ENCODE peak calls at places on chromosome 18, in six cellular contexts. H is mesenchymal stem cell, K is H9, X is H1, M is trophoblast cell, B is IMR-90. O is an unnamed sample.

GRCh38 chr18:2653467-2653866 is 2.1 kb upstream of the SMCHD1 start:
- DNase-seq in H (no peak), K (no peak), X (no peak), M (no peak), B (no peak), O (no peak)

GRCh38 chr18:48934708-48935432 is 15.9 kb downstream of the SMAD7 start:
- DNase-seq in H (peak), K (no peak), X (no peak), M (no peak), B (no peak), O (no peak)

GRCh38 chr18:2572144-2572682 is 856 bp downstream of the NDC80 start:
- DNase-seq in H (peak), K (no peak), X (no peak), M (no peak), B (no peak), O (no peak)

GRCh38 chr18:53534695-53535094 is 689.8 kb downstream of the MBD2 start:
- DNase-seq in H (no peak), K (no peak), X (no peak), M (no peak), B (no peak), O (no peak)

GRCh38 chr18:62196978-62197377 is 9.9 kb downstream of the RELCH start:
- DNase-seq in H (no peak), K (no peak), X (no peak), M (no peak), B (no peak), O (no peak)

GRCh38 chr18:48313803-48314202 is 95.4 kb downstream of the ZBTB7C start:
- DNase-seq in H (no peak), K (no peak), X (no peak), M (no peak), B (no peak), O (no peak)

GRCh38 chr18:37497836-37498518 is 67.6 kb downstream of the CELF4 start:
- DNase-seq in H (no peak), K (no peak), X (no peak), M (peak), B (no peak), O (no peak)

GRCh38 chr18:79518683-79519128 is 123.0 kb downstream of the NFATC1 start:
- DNase-seq in H (no peak), K (peak), X (no peak), M (no peak), B (no peak), O (no peak)

GRCh38 chr18:48475635-48476549 is 62.9 kb upstream of the CTIF start:
- DNase-seq in H (peak), K (peak), X (peak), M (peak), B (peak), O (peak)

GRCh38 chr18:3721771-3722661 is 272.0 kb downstream of the TGIF1 start:
- DNase-seq in H (peak), K (no peak), X (peak), M (peak), B (no peak), O (no peak)

GRCh38 chr18:33578371-33579146 is 540 bp downstream of the ASXL3 start:
- DNase-seq in H (peak), K (peak), X (peak), M (peak), B (no peak), O (peak)

GRCh38 chr18:55339990-55340389 is 248.0 kb downstream of the TCF4 start:
- DNase-seq in H (no peak), K (no peak), X (no peak), M (no peak), B (no peak), O (no peak)

GRCh38 chr18:70452501-70452900 is 163.7 kb downstream of the SOCS6 start:
- DNase-seq in H (no peak), K (peak), X (no peak), M (no peak), B (no peak), O (no peak)

GRCh38 chr18:78069784-78070664 is 820.4 kb downstream of the GALR1 start:
- DNase-seq in H (no peak), K (no peak), X (no peak), M (no peak), B (no peak), O (no peak)

GRCh38 chr18:7394041-7394440 is 163.2 kb downstream of the LRRC30 start:
- DNase-seq in H (no peak), K (no peak), X (no peak), M (peak), B (no peak), O (no peak)

GRCh38 chr18:56413862-56414261 is 224.5 kb downstream of the TXNL1 start:
- DNase-seq in H (no peak), K (peak), X (no peak), M (no peak), B (no peak), O (no peak)

GRCh38 chr18:45829896-45830295 is 4.4 kb downstream of the SIGLEC15 start:
- DNase-seq in H (no peak), K (no peak), X (no peak), M (no peak), B (no peak), O (no peak)

GRCh38 chr18:7830468-7830867 is 263.4 kb downstream of the PTPRM start:
- DNase-seq in H (no peak), K (no peak), X (no peak), M (peak), B (no peak), O (no peak)

GRCh38 chr18:65753520-65753919 is 2.7 kb downstream of the CDH7 start:
- DNase-seq in H (peak), K (peak), X (no peak), M (peak), B (no peak), O (peak)

GRCh38 chr18:62334110-62334509 is 9.0 kb downstream of the TNFRSF11A start:
- DNase-seq in H (no peak), K (no peak), X (peak), M (no peak), B (peak), O (no peak)

GRCh38 chr18:44637210-44638051 is 43.3 kb upstream of the SETBP1 start:
- DNase-seq in H (peak), K (no peak), X (no peak), M (peak), B (no peak), O (no peak)

GRCh38 chr18:7021994-7022840 is 95.4 kb downstream of the LAMA1 start:
- DNase-seq in H (peak), K (no peak), X (no peak), M (peak), B (peak), O (no peak)

GRCh38 chr18:48547456-48548403 is 8.9 kb downstream of the CTIF start:
- DNase-seq in H (peak), K (peak), X (no peak), M (peak), B (peak), O (no peak)

GRCh38 chr18:60549338-60549960 is 176.9 kb upstream of the MC4R start:
- DNase-seq in H (peak), K (no peak), X (no peak), M (peak), B (peak), O (peak)

GRCh38 chr18:38940863-38941531 is 1375.4 kb upstream of the CELF4 start:
- DNase-seq in H (peak), K (no peak), X (no peak), M (peak), B (peak), O (no peak)

GRCh38 chr18:4851301-4851700 is 345.8 kb downstream of the AKAIN1 start:
- DNase-seq in H (no peak), K (no peak), X (no peak), M (no peak), B (no peak), O (no peak)

GRCh38 chr18:68757121-68757520 is 40.8 kb upstream of the CCDC102B start:
- DNase-seq in H (no peak), K (no peak), X (no peak), M (no peak), B (peak), O (no peak)

GRCh38 chr18:36786686-36787085 is 42.1 kb downstream of the TPGS2 start:
- DNase-seq in H (peak), K (no peak), X (no peak), M (peak), B (peak), O (no peak)

GRCh38 chr18:32549248-32549842 is 78.7 kb upstream of the GAREM1 start:
- DNase-seq in H (peak), K (peak), X (peak), M (peak), B (peak), O (peak)

GRCh38 chr18:8536922-8537321 is 72.3 kb upstream of the RAB12 start:
- DNase-seq in H (no peak), K (no peak), X (no peak), M (no peak), B (no peak), O (no peak)

GRCh38 chr18:2143666-2144065 is 427.6 kb downstream of the METTL4 start:
- DNase-seq in H (no peak), K (no peak), X (no peak), M (no peak), B (no peak), O (no peak)

GRCh38 chr18:36717422-36718110 is 111.2 kb downstream of the TPGS2 start:
- DNase-seq in H (no peak), K (no peak), X (no peak), M (peak), B (no peak), O (no peak)

GRCh38 chr18:12995952-12996477 is 4.9 kb downstream of the CEP192 start:
- DNase-seq in H (no peak), K (no peak), X (no peak), M (no peak), B (no peak), O (no peak)
- H3K9ac ChIP-seq in H (no peak), K (no peak), X (no peak), M (no peak), B (no peak), O (no peak)

GRCh38 chr18:22169011-22169888 is at the start of gene GATA6:
- DNase-seq in H (peak), K (peak), X (peak), M (peak), B (peak), O (peak)

GRCh38 chr18:22167471-22168151 is 1.8 kb upstream of the GATA6 start:
- DNase-seq in H (peak), K (peak), X (peak), M (peak), B (no peak), O (peak)

GRCh38 chr18:22167091-22167470 is 2.3 kb upstream of the GATA6 start:
- DNase-seq in H (no peak), K (no peak), X (no peak), M (no peak), B (no peak), O (no peak)

GRCh38 chr18:22169889-22170420 is 566 bp downstream of the GATA6 start:
- DNase-seq in H (no peak), K (no peak), X (no peak), M (peak), B (peak), O (no peak)

DNA sequence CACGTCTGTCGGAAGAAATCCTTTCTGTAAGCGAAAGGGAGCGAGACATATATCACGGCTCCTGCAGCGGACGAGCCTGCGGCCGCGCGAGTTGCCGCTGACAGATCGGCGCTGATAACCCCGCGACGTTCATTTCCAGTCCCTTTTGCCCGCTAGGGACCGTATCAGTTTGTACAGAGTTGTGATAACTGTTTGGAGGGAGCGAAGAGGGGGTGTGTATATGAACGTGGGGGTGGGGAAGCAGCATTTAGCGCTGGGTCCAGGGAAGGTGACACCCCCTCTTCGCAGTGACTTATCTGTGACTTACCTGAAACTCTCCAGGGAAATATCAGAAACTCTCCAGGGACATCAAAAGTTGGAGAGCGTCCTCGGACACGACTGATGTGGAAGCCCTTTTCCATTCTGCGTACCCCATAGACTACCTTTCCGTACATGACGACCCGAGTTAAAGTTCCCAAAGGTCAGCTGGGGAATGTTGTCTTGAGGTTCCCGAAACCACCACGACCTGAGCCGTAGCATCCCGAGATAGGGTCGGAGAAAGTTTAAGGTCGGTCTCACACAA is 948 bp upstream of the GATA6 start:
- DNase-seq in H (peak), K (peak), X (peak), M (peak), B (no peak), O (no peak)
- H3K4me2 ChIP-seq in H (peak), K (peak), X (peak), M (peak), B (peak), O (peak)

DNA sequence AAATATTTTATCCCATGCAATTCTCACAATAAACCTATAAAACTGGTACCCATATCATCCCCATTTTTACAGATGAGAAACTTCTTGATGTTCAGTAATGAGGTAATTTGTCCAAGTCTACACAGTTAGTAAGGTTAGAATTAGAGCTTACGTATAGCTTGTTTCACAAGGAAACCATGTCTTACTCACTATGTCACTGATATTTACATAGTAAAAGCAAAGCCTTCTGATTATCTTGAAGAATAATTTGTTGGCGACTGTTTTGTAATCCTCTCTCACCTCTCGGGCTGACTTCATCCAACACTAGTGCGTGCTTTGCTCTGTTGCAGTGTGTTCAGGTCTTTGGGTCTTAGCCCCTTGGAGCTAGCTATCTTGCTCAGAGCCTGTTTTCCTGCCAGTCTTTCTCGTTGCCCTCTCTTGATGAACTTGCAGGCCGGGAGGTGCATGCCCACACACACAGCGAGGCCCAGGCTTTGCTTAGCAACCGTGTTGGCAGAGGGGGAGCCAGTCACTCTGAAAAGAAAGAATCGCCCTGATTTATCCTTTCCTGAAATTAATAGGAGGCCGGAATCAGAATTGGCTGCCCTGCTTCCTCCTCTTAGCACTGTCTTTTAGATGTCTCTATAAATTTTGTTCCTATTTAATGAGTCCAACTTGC is 97.7 kb upstream of the SEC11C start:
- DNase-seq in H (no peak), K (no peak), X (no peak), M (no peak), B (no peak), O (no peak)
- H3K14ac ChIP-seq in H (no peak), K (no peak), X (no peak), M (no peak), B (peak), O (no peak)

GRCh38 chr18:26621161-26622026 is 73.0 kb upstream of the KCTD1 start:
- DNase-seq in H (peak), K (peak), X (peak), M (peak), B (no peak), O (peak)
- H3K9ac ChIP-seq in H (no peak), K (no peak), X (no peak), M (no peak), B (no peak), O (no peak)

DNA sequence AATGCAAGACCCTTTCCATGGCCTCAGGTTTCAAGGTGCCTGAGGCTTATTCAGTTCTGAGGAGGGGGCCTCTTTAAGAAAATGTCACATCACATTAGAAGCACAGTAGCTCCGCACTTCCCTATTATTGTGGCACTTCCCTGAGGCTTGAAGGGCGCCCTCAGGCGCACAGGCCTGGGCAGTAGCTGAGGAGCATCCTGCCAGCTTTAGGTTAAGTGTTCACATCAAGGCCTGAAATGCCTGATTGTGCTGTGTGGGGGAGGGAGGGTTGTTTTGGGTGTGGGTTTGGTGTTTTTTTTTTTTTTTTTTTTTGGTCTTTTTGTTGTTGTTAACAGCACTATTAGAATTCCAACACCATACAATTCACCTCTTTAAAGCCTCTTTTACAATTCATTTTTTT is 107.9 kb downstream of the CABLES1 start:
- DNase-seq in H (no peak), K (peak), X (no peak), M (no peak), B (no peak), O (no peak)
- H3K4me2 ChIP-seq in H (no peak), K (no peak), X (no peak), M (no peak), B (no peak), O (no peak)

GRCh38 chr18:76839395-76839794 is 17.0 kb downstream of the ZNF236 start:
- DNase-seq in H (no peak), K (no peak), X (no peak), M (no peak), B (peak), O (no peak)
- H3K14ac ChIP-seq in H (no peak), K (no peak), X (no peak), M (no peak), B (no peak), O (no peak)

GRCh38 chr18:25005602-25006375 is 346.2 kb downstream of the ZNF521 start:
- DNase-seq in H (peak), K (no peak), X (no peak), M (peak), B (peak), O (no peak)
- H3K9ac ChIP-seq in H (no peak), K (no peak), X (no peak), M (no peak), B (no peak), O (no peak)

GRCh38 chr18:13051950-13052349 is 60.8 kb downstream of the CEP192 start:
- DNase-seq in H (no peak), K (no peak), X (no peak), M (no peak), B (no peak), O (no peak)
- H3K4me2 ChIP-seq in H (no peak), K (no peak), X (no peak), M (no peak), B (no peak), O (no peak)

GRCh38 chr18:34921271-34921670 is 119.9 kb upstream of the MAPRE2 start:
- DNase-seq in H (no peak), K (no peak), X (no peak), M (no peak), B (no peak), O (no peak)

GRCh38 chr18:34921811-34922385 is 119.3 kb upstream of the MAPRE2 start:
- DNase-seq in H (no peak), K (no peak), X (no peak), M (peak), B (no peak), O (no peak)

GRCh38 chr18:34928068-34928753 is 113.0 kb upstream of the MAPRE2 start:
- DNase-seq in H (peak), K (no peak), X (no peak), M (no peak), B (no peak), O (no peak)

GRCh38 chr18:34926683-34927082 is 114.5 kb upstream of the MAPRE2 start:
- DNase-seq in H (no peak), K (no peak), X (no peak), M (peak), B (no peak), O (no peak)

DNA sequence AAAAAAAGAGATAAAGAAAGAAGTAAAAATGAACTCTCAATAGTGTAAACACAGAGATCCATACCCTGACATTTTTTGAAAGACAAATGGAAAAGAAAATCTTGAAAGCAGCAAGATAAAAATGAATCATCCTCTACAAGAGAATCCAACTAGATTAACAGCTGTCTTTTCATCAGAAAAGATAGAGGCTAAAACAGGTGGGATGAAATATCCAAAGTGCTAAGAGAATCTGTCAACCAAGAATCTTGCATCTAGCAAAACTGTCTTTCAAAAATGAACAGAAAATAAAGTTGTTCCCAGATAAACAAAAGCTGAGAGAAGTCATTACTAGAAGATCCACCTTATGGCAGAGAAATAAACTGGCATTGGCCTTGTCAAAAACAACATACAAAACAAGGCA is 117.3 kb upstream of the MAPRE2 start:
- DNase-seq in H (no peak), K (no peak), X (no peak), M (peak), B (no peak), O (no peak)
- H3K14ac ChIP-seq in H (no peak), K (no peak), X (no peak), M (no peak), B (no peak), O (no peak)

GRCh38 chr18:10476430-10476829 is 22.0 kb downstream of the APCDD1 start:
- DNase-seq in H (peak), K (no peak), X (no peak), M (no peak), B (peak), O (no peak)
- H3K9ac ChIP-seq in H (no peak), K (no peak), X (no peak), M (no peak), B (no peak), O (no peak)